ENCODE peak calls at places on chromosomes 5 and 9, in five cellular contexts. Z, R, N, U and G are unnamed samples.
A peak's percentile ranks its signal among the peaks of the same experiment; 100 is the strongest.

GRCh38 chr9:27442464-27442863 is 81.6 kb upstream of the IFNK start:
- DNase-seq in Z (no peak), R (no peak), N (no peak), U (no peak), G (no peak)

GRCh38 chr9:127983847-127984289 is 3.1 kb upstream of the EEIG1 start:
- DNase-seq in Z (peak; percentile 30), R (no peak), N (no peak), U (no peak), G (peak; percentile 74)

GRCh38 chr9:137073992-137074399 is 3.3 kb upstream of the UAP1L1 start:
- DNase-seq in Z (no peak), R (no peak), N (no peak), U (no peak), G (no peak)

GRCh38 chr5:67509402-67509801 is 312.8 kb upstream of the CD180 start:
- DNase-seq in Z (no peak), R (no peak), N (no peak), U (no peak), G (no peak)

GRCh38 chr5:174575043-174575442 is 149.3 kb upstream of the MSX2 start:
- DNase-seq in Z (no peak), R (no peak), N (no peak), U (no peak), G (no peak)

GRCh38 chr9:111851536-111851935 is 45.1 kb upstream of the UGCG start:
- DNase-seq in Z (no peak), R (peak; percentile 88), N (no peak), U (peak; percentile 19), G (no peak)

GRCh38 chr5:172855597-172856292 is 21.7 kb downstream of the ERGIC1 start:
- DNase-seq in Z (no peak), R (no peak), N (no peak), U (no peak), G (no peak)

GRCh38 chr9:130522233-130522808 is 57.1 kb upstream of the FUBP3 start:
- DNase-seq in Z (no peak), R (no peak), N (no peak), U (no peak), G (no peak)

GRCh38 chr9:129262261-129262660 is 84.2 kb upstream of the IER5L start:
- DNase-seq in Z (no peak), R (no peak), N (no peak), U (no peak), G (no peak)

GRCh38 chr5:107570805-107571531 is 99.8 kb downstream of the EFNA5 start:
- DNase-seq in Z (peak; percentile 78), R (peak; percentile 56), N (no peak), U (no peak), G (no peak)

GRCh38 chr9:37201581-37201980 is 81.2 kb downstream of the ZCCHC7 start:
- DNase-seq in Z (no peak), R (no peak), N (no peak), U (no peak), G (no peak)

GRCh38 chr5:160479926-160480325 is 58.3 kb downstream of the PTTG1 start:
- DNase-seq in Z (no peak), R (peak; percentile 53), N (no peak), U (peak; percentile 84), G (no peak)

GRCh38 chr5:149284501-149284900 is 12.8 kb downstream of the AFAP1L1 start:
- DNase-seq in Z (no peak), R (peak; percentile 40), N (no peak), U (peak; percentile 54), G (no peak)

GRCh38 chr5:102765350-102765749 is 10.2 kb downstream of the PAM start:
- DNase-seq in Z (no peak), R (no peak), N (no peak), U (no peak), G (no peak)

GRCh38 chr5:151569132-151570046 is 21.7 kb downstream of the FAT2 start:
- DNase-seq in Z (no peak), R (peak; percentile 83), N (no peak), U (no peak), G (no peak)

GRCh38 chr9:37433754-37434435 is 11.4 kb downstream of the GRHPR start:
- DNase-seq in Z (no peak), R (no peak), N (peak; percentile 64), U (peak; percentile 11), G (no peak)

GRCh38 chr5:147361441-147362175 is 126.8 kb downstream of the STK32A start:
- DNase-seq in Z (no peak), R (no peak), N (no peak), U (no peak), G (peak; percentile 9)

GRCh38 chr9:28770827-28771226 is 1197.5 kb upstream of the C9orf72 start:
- DNase-seq in Z (no peak), R (no peak), N (no peak), U (no peak), G (no peak)

GRCh38 chr9:78781681-78782080 is 484.8 kb downstream of the PSAT1 start:
- DNase-seq in Z (no peak), R (peak; percentile 41), N (no peak), U (peak; percentile 30), G (no peak)

GRCh38 chr5:40478766-40479165 is 200.9 kb upstream of the PTGER4 start:
- DNase-seq in Z (no peak), R (no peak), N (no peak), U (no peak), G (no peak)
- H3K9ac ChIP-seq in Z (no peak overlapping the region), R (no peak overlapping the region), N (no peak overlapping the region), U (no peak overlapping the region), G (no peak overlapping the region)

DNA sequence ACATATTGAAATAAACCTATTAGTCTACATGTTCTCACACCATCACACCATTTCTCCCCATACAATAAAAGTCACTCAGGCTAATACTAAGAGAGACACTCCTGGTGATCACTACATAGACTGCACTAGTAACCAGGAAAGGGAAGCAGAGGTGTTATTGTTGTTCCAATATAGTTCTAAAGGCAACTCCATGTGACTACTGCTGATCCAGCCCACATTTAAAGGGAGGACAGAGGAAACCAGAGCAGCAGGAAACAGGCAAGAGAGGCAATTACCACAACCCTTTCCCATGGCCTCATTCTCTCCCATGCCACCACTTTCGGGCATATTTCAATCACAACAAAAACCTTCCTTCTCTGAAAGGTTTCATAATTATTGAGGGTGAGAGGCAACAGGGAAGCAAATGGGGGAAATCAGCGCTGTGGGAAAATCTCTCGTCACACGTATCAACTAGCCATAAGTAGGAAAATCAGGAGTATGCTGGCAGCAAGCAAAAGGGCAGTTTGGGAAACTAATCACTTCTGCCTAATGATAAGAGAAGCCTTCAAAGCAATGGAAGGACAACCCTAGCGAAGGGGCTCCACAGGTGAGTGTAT is 1.8 kb downstream of the UBAP2 start:
- DNase-seq in Z (no peak), R (peak; percentile 44), N (no peak), U (peak; percentile 10), G (no peak)
- H3K4me3 ChIP-seq in Z (peak overlapping the region; percentile 97), R (peak overlapping the region; percentile 82), N (no peak overlapping the region), U (no peak overlapping the region), G (peak overlapping the region; percentile 99)

GRCh38 chr5:125274938-125275759 is 528.7 kb upstream of the ZNF608 start:
- DNase-seq in Z (no peak), R (no peak), N (no peak), U (peak; percentile 24), G (no peak)

GRCh38 chr5:125274211-125274610 is 527.8 kb upstream of the ZNF608 start:
- DNase-seq in Z (no peak), R (no peak), N (no peak), U (no peak), G (no peak)

GRCh38 chr5:125278711-125279110 is 532.3 kb upstream of the ZNF608 start:
- DNase-seq in Z (no peak), R (no peak), N (no peak), U (no peak), G (no peak)

GRCh38 chr5:125276121-125276520 is 529.7 kb upstream of the ZNF608 start:
- DNase-seq in Z (no peak), R (no peak), N (no peak), U (no peak), G (no peak)

DNA sequence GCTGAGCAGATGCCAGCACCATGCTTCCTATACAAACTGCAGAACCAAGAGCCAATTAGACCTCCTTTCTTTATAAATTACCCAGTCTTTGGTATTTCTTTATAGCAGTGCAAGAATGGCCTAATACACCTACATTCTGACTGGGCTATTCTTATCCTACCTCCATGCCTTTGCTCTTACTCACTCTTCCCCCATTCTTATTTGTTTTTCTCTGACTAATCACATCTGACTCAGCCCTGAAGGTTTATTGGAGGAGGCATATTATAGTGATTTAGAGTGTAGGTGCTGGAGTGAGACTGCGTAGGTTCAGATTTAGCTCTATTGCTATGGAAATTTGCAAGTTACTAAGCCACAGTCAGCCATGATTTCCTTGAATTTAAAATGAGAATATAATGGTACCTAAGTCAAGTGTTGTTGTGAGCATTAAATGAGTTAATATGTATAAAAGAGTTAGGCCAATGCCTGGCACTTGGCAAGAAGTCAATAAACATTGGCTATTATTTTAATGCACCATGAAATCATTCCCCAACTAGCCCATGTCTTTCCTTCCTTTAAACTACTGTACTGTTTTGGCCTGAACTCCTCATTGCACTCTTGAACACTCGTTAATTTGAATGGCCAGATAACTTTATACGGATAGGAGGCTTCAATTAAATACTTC is 531.2 kb upstream of the ZNF608 start:
- DNase-seq in Z (no peak), R (peak; percentile 95), N (no peak), U (peak; percentile 94), G (no peak)
- H3K9ac ChIP-seq in Z (no peak overlapping the region), R (no peak overlapping the region), N (no peak overlapping the region), U (no peak overlapping the region), G (no peak overlapping the region)

DNA sequence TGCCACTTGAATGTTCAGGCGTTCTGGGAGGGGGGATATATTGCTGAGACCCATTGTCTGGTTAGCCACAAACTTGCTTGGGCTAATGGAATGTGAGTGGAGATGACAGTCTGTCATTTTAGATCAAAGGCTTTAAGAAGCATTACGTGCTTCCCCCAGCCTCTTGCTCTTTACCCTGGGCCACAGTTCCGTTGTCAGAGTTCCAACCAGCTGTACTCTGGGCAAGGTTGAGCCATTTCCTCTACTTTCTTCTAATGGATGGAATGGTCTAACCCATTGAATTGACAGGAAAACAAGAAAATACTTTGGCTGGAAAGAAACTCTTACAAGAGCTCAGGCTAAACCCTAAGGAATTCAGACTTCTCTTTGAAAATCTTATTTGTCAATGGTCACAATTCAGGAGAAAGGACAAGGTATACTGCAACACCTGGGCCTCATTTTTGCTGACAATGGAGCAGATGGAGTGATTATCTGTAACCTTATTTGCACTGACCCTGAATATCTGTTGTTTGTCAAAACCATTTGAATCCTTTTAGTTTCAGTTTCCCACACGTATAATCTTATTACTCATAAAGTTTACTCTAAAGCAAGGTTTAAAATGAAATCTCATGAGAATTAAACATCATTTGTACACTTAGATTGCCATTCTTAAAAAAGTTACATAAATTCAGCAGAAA is 231.4 kb downstream of the PDE4D start:
- DNase-seq in Z (peak; percentile 84), R (no peak), N (no peak), U (no peak), G (no peak)
- H3K4me3 ChIP-seq in Z (peak overlapping the region; percentile 40), R (no peak overlapping the region), N (no peak overlapping the region), U (no peak overlapping the region), G (no peak overlapping the region)

DNA sequence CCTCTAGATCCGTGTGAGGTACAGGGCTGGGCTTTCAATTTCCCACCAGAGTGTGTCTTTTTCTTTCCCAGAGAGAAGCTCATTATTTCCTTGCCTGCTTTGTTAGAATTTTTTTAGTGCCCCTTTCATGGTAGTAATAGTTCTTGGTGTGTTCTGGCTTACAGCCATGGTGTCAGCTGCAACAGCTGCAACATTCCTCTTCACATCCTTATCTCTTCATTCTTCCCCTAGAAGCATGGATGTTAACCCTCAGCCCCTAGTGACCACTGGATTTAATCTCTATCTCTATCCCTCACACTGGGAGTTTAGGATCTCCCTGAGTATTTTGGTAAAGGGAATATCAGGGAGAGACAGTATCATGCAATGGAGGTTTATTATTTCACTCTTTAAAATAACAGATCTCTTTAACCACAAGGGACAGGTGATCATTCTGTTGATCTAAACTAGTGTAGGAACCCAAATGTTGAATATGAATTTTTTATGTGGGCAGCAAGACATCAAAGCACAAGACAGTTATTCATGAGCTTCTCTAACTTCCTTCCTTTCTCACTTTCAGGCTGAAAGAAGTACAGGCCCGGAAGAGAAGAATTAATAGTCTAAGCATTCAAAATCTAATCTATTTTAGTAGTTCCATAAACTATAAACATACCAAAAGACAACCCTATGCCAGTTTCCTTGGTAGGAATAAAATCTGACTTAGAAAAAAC is 160.2 kb downstream of the FAM170A start:
- DNase-seq in Z (peak; percentile 57), R (no peak), N (no peak), U (no peak), G (no peak)
- H3K9ac ChIP-seq in Z (no peak overlapping the region), R (no peak overlapping the region), N (no peak overlapping the region), U (no peak overlapping the region), G (no peak overlapping the region)